ENCODE peak calls at places on chromosomes 3 and 15, in seven cellular contexts. One of them, this sample, is unnamed.

GRCh38 chr3:37050242-37050641 is 56.9 kb downstream of the MLH1 start:
- DNase-seq in heart right ventricle: no peak
- DNase-seq in mesendoderm: no peak
- DNase-seq in transverse colon: no peak
- DNase-seq in IMR-90: no peak
- DNase-seq in foreskin keratinocyte: no peak
- DNase-seq in cardiac muscle cell: peak; percentile 12
- DNase-seq in this sample: no peak

GRCh38 chr3:100029689-100030088 is 84.6 kb downstream of the FILIP1L start:
- DNase-seq in heart right ventricle: no peak
- DNase-seq in mesendoderm: no peak
- DNase-seq in transverse colon: no peak
- DNase-seq in IMR-90: no peak
- DNase-seq in foreskin keratinocyte: no peak
- DNase-seq in cardiac muscle cell: no peak
- DNase-seq in this sample: no peak

GRCh38 chr3:161107311-161107710 is 2.2 kb upstream of the B3GALNT1 start:
- DNase-seq in heart right ventricle: no peak
- DNase-seq in mesendoderm: no peak
- DNase-seq in transverse colon: no peak
- DNase-seq in IMR-90: no peak
- DNase-seq in foreskin keratinocyte: peak; percentile 9
- DNase-seq in cardiac muscle cell: no peak
- DNase-seq in this sample: no peak

GRCh38 chr3:111012388-111013248 is 59.0 kb upstream of the NECTIN3 start:
- DNase-seq in heart right ventricle: no peak
- DNase-seq in mesendoderm: peak; percentile 59
- DNase-seq in transverse colon: no peak
- DNase-seq in IMR-90: no peak
- DNase-seq in foreskin keratinocyte: peak; percentile 37
- DNase-seq in cardiac muscle cell: peak; percentile 25
- DNase-seq in this sample: no peak

GRCh38 chr15:64474846-64475245 is 14.5 kb downstream of the ZNF609 start:
- DNase-seq in heart right ventricle: no peak
- DNase-seq in mesendoderm: no peak
- DNase-seq in transverse colon: no peak
- DNase-seq in IMR-90: no peak
- DNase-seq in foreskin keratinocyte: no peak
- DNase-seq in cardiac muscle cell: no peak
- DNase-seq in this sample: no peak

GRCh38 chr15:89361451-89362202 is 27.0 kb upstream of the POLG start:
- DNase-seq in heart right ventricle: peak; percentile 70
- DNase-seq in mesendoderm: peak; percentile 83
- DNase-seq in transverse colon: peak; percentile 46
- DNase-seq in IMR-90: peak; percentile 52
- DNase-seq in foreskin keratinocyte: no peak
- DNase-seq in cardiac muscle cell: peak; percentile 92
- DNase-seq in this sample: peak; percentile 48

GRCh38 chr15:93479679-93480078 is 390.7 kb upstream of the RGMA start:
- DNase-seq in heart right ventricle: peak; percentile 39
- DNase-seq in mesendoderm: no peak
- DNase-seq in transverse colon: peak; percentile 12
- DNase-seq in IMR-90: no peak
- DNase-seq in foreskin keratinocyte: no peak
- DNase-seq in cardiac muscle cell: no peak
- DNase-seq in this sample: no peak

GRCh38 chr3:9111349-9112265 is 137.8 kb downstream of the SRGAP3 start:
- DNase-seq in heart right ventricle: peak; percentile 23
- DNase-seq in mesendoderm: peak; percentile 48
- DNase-seq in transverse colon: no peak
- DNase-seq in IMR-90: peak; percentile 0
- DNase-seq in foreskin keratinocyte: no peak
- DNase-seq in cardiac muscle cell: no peak
- DNase-seq in this sample: no peak

GRCh38 chr15:89632563-89633430 is 22.5 kb downstream of the KIF7 start:
- DNase-seq in heart right ventricle: no peak
- DNase-seq in mesendoderm: no peak
- DNase-seq in transverse colon: no peak
- DNase-seq in IMR-90: no peak
- DNase-seq in foreskin keratinocyte: no peak
- DNase-seq in cardiac muscle cell: no peak
- DNase-seq in this sample: no peak

GRCh38 chr15:77865106-77865630 is 212.3 kb downstream of the TBC1D2B start:
- DNase-seq in heart right ventricle: no peak
- DNase-seq in mesendoderm: no peak
- DNase-seq in transverse colon: peak; percentile 4
- DNase-seq in IMR-90: no peak
- DNase-seq in foreskin keratinocyte: no peak
- DNase-seq in cardiac muscle cell: no peak
- DNase-seq in this sample: no peak

GRCh38 chr3:59406943-59407342 is 357.1 kb upstream of the CFAP20DC start:
- DNase-seq in heart right ventricle: no peak
- DNase-seq in mesendoderm: no peak
- DNase-seq in transverse colon: no peak
- DNase-seq in IMR-90: no peak
- DNase-seq in foreskin keratinocyte: no peak
- DNase-seq in cardiac muscle cell: no peak
- DNase-seq in this sample: no peak

GRCh38 chr3:127975153-127975552 is 60.1 kb downstream of the KBTBD12 start:
- DNase-seq in heart right ventricle: no peak
- DNase-seq in mesendoderm: no peak
- DNase-seq in transverse colon: no peak
- DNase-seq in IMR-90: no peak
- DNase-seq in foreskin keratinocyte: no peak
- DNase-seq in cardiac muscle cell: no peak
- DNase-seq in this sample: no peak

GRCh38 chr3:33908209-33908851 is 109.9 kb downstream of the PDCD6IP start:
- DNase-seq in heart right ventricle: no peak
- DNase-seq in mesendoderm: no peak
- DNase-seq in transverse colon: no peak
- DNase-seq in IMR-90: no peak
- DNase-seq in foreskin keratinocyte: no peak
- DNase-seq in cardiac muscle cell: peak; percentile 61
- DNase-seq in this sample: no peak

GRCh38 chr15:29091666-29092065 is 178.0 kb downstream of the NSMCE3 start:
- DNase-seq in heart right ventricle: no peak
- DNase-seq in mesendoderm: no peak
- DNase-seq in transverse colon: no peak
- DNase-seq in IMR-90: no peak
- DNase-seq in foreskin keratinocyte: no peak
- DNase-seq in cardiac muscle cell: no peak
- DNase-seq in this sample: no peak

GRCh38 chr15:66404122-66404521 is 17.4 kb downstream of the MAP2K1 start:
- DNase-seq in heart right ventricle: no peak
- DNase-seq in mesendoderm: no peak
- DNase-seq in transverse colon: no peak
- DNase-seq in IMR-90: no peak
- DNase-seq in foreskin keratinocyte: no peak
- DNase-seq in cardiac muscle cell: no peak
- DNase-seq in this sample: no peak

GRCh38 chr15:66403323-66403722 is 16.6 kb downstream of the MAP2K1 start:
- DNase-seq in heart right ventricle: no peak
- DNase-seq in mesendoderm: no peak
- DNase-seq in transverse colon: no peak
- DNase-seq in IMR-90: no peak
- DNase-seq in foreskin keratinocyte: no peak
- DNase-seq in cardiac muscle cell: no peak
- DNase-seq in this sample: no peak

GRCh38 chr15:66405007-66405406 is 18.3 kb downstream of the MAP2K1 start:
- DNase-seq in heart right ventricle: no peak
- DNase-seq in mesendoderm: no peak
- DNase-seq in transverse colon: no peak
- DNase-seq in IMR-90: peak; percentile 13
- DNase-seq in foreskin keratinocyte: no peak
- DNase-seq in cardiac muscle cell: no peak
- DNase-seq in this sample: no peak

GRCh38 chr15:66404532-66404931 is 17.8 kb downstream of the MAP2K1 start:
- DNase-seq in heart right ventricle: no peak
- DNase-seq in mesendoderm: peak; percentile 96
- DNase-seq in transverse colon: no peak
- DNase-seq in IMR-90: no peak
- DNase-seq in foreskin keratinocyte: no peak
- DNase-seq in cardiac muscle cell: peak; percentile 36
- DNase-seq in this sample: no peak

GRCh38 chr15:66405605-66406004 is 18.9 kb downstream of the MAP2K1 start:
- DNase-seq in heart right ventricle: no peak
- DNase-seq in mesendoderm: no peak
- DNase-seq in transverse colon: no peak
- DNase-seq in IMR-90: peak; percentile 59
- DNase-seq in foreskin keratinocyte: no peak
- DNase-seq in cardiac muscle cell: no peak
- DNase-seq in this sample: no peak
- H3K4me1 ChIP-seq in heart right ventricle: peaks cover 9% of the 10 kb centered on the region
- H3K4me1 ChIP-seq in mesendoderm: peaks cover 23% of the 10 kb centered on the region
- H3K4me1 ChIP-seq in transverse colon: peaks cover 6% of the 10 kb centered on the region
- H3K4me1 ChIP-seq in IMR-90: peaks cover 15% of the 10 kb centered on the region
- H3K4me1 ChIP-seq in foreskin keratinocyte: peaks cover 18% of the 10 kb centered on the region
- H3K4me1 ChIP-seq in cardiac muscle cell: peaks cover 52% of the 10 kb centered on the region
- H3K4me1 ChIP-seq in this sample: peaks cover 81% of the 10 kb centered on the region

GRCh38 chr15:101248274-101248673 is 3.6 kb downstream of the CHSY1 start:
- DNase-seq in heart right ventricle: no peak
- DNase-seq in mesendoderm: no peak
- DNase-seq in transverse colon: no peak
- DNase-seq in IMR-90: no peak
- DNase-seq in foreskin keratinocyte: no peak
- DNase-seq in cardiac muscle cell: no peak
- DNase-seq in this sample: no peak
- H3K4me1 ChIP-seq in heart right ventricle: peaks cover 19% of the 10 kb centered on the region
- H3K4me1 ChIP-seq in mesendoderm: peaks cover 3% of the 10 kb centered on the region
- H3K4me1 ChIP-seq in transverse colon: peaks cover 30% of the 10 kb centered on the region
- H3K4me1 ChIP-seq in IMR-90: peaks cover 27% of the 10 kb centered on the region
- H3K4me1 ChIP-seq in foreskin keratinocyte: peaks cover 26% of the 10 kb centered on the region
- H3K4me1 ChIP-seq in cardiac muscle cell: peaks cover 48% of the 10 kb centered on the region
- H3K4me1 ChIP-seq in this sample: peaks cover 57% of the 10 kb centered on the region

DNA sequence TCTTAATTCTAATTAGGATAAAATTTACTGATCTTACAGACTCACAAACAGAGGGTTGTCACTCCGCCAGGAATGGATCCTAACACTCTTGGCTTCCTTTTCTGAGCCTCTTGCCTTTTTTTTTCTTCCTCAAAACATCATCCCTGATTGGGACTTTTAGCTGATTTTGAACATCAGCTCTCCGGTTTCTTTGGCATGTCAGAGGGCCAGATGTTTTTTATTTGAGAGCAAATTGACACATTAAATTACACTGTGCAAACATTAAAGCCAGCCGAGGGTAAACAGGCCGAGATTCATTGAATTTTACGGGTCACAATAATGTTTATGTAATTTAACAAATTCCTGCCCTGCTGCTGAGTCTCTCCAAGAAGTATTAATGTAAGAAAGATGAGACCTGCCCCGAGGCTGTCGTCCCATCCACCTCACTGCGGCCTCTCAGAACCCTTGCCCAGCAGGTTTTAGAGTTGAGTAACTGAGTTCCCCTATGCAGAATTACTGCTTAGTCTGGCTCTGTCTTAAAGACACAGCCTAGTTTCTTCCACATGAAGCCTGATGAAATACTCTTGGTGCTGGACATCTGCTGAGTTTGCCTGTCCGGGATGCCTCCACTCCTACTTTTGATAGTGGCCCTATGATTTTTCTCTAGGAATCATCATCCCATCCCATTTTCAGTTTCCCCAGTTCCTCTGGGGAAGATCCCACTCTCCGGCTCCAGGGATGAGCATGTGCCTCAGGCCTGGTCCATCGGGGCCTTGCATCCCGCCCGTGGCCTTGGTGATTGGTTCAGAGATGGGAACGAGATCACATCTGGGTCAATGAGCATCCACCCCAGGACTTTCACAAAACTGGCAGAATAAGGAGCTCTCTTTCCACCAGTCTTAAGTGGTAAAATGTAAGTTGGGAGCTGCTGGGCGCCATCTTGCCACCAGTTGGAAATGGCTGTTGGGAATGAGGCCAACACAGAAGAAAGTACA is 226.6 kb upstream of the TLE3 start:
- DNase-seq in heart right ventricle: no peak
- DNase-seq in mesendoderm: peak; percentile 56
- DNase-seq in transverse colon: no peak
- DNase-seq in IMR-90: peak; percentile 30
- DNase-seq in foreskin keratinocyte: peak; percentile 72
- DNase-seq in cardiac muscle cell: no peak
- DNase-seq in this sample: no peak
- H3K4me1 ChIP-seq in heart right ventricle: no peaks in the 10 kb centered on the region
- H3K4me1 ChIP-seq in mesendoderm: peaks cover 12% of the 10 kb centered on the region
- H3K4me1 ChIP-seq in transverse colon: peaks cover 39% of the 10 kb centered on the region
- H3K4me1 ChIP-seq in IMR-90: peaks cover 20% of the 10 kb centered on the region
- H3K4me1 ChIP-seq in foreskin keratinocyte: no peaks in the 10 kb centered on the region
- H3K4me1 ChIP-seq in cardiac muscle cell: no peaks in the 10 kb centered on the region
- H3K4me1 ChIP-seq in this sample: no peaks in the 10 kb centered on the region

GRCh38 chr15:79896131-79896633 is 632 bp downstream of the MTHFS start:
- DNase-seq in heart right ventricle: no peak
- DNase-seq in mesendoderm: no peak
- DNase-seq in transverse colon: no peak
- DNase-seq in IMR-90: no peak
- DNase-seq in foreskin keratinocyte: peak; percentile 48
- DNase-seq in cardiac muscle cell: no peak
- DNase-seq in this sample: no peak

GRCh38 chr15:79897701-79898113 is 893 bp upstream of the MTHFS start:
- DNase-seq in heart right ventricle: no peak
- DNase-seq in mesendoderm: no peak
- DNase-seq in transverse colon: no peak
- DNase-seq in IMR-90: no peak
- DNase-seq in foreskin keratinocyte: no peak
- DNase-seq in cardiac muscle cell: no peak
- DNase-seq in this sample: no peak

GRCh38 chr15:79898369-79898768 is 1.6 kb upstream of the MTHFS start:
- DNase-seq in heart right ventricle: no peak
- DNase-seq in mesendoderm: no peak
- DNase-seq in transverse colon: no peak
- DNase-seq in IMR-90: no peak
- DNase-seq in foreskin keratinocyte: no peak
- DNase-seq in cardiac muscle cell: no peak
- DNase-seq in this sample: no peak

GRCh38 chr15:79896634-79897379 is at the start of gene MTHFS:
- DNase-seq in heart right ventricle: peak; percentile 82
- DNase-seq in mesendoderm: peak; percentile 87
- DNase-seq in transverse colon: peak; percentile 87
- DNase-seq in IMR-90: peak; percentile 56
- DNase-seq in foreskin keratinocyte: peak; percentile 68
- DNase-seq in cardiac muscle cell: peak; percentile 76
- DNase-seq in this sample: peak; percentile 77

DNA sequence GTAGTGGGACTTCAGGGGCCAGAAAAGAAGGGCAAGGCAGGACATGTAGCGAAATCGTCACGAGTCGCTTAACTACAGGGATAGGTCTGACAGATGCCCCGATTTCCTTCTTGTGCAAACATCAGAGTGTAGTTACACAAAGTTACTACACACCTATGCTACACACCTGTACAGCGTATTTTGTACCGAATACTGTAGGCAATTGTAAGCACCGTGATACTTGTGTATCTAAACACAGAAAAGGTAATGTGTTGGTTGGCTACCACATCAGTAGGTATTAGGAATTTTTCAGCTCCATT is 515 bp upstream of the MTHFS start:
- DNase-seq in heart right ventricle: no peak
- DNase-seq in mesendoderm: no peak
- DNase-seq in transverse colon: no peak
- DNase-seq in IMR-90: no peak
- DNase-seq in foreskin keratinocyte: peak; percentile 47
- DNase-seq in cardiac muscle cell: no peak
- DNase-seq in this sample: no peak
- H3K4me1 ChIP-seq in heart right ventricle: no peaks in the 10 kb centered on the region
- H3K4me1 ChIP-seq in mesendoderm: no peaks in the 10 kb centered on the region
- H3K4me1 ChIP-seq in transverse colon: peaks cover 10% of the 10 kb centered on the region
- H3K4me1 ChIP-seq in IMR-90: peaks cover 8% of the 10 kb centered on the region
- H3K4me1 ChIP-seq in foreskin keratinocyte: peaks cover 16% of the 10 kb centered on the region
- H3K4me1 ChIP-seq in cardiac muscle cell: peaks cover 15% of the 10 kb centered on the region
- H3K4me1 ChIP-seq in this sample: peaks cover 20% of the 10 kb centered on the region

GRCh38 chr3:184560992-184561328 is 625 bp upstream of the EPHB3 start:
- DNase-seq in heart right ventricle: no peak
- DNase-seq in mesendoderm: no peak
- DNase-seq in transverse colon: no peak
- DNase-seq in IMR-90: no peak
- DNase-seq in foreskin keratinocyte: no peak
- DNase-seq in cardiac muscle cell: no peak
- DNase-seq in this sample: no peak
- H3K4me1 ChIP-seq in heart right ventricle: peaks cover 6% of the 10 kb centered on the region
- H3K4me1 ChIP-seq in mesendoderm: peaks cover 33% of the 10 kb centered on the region
- H3K4me1 ChIP-seq in transverse colon: peaks cover 25% of the 10 kb centered on the region
- H3K4me1 ChIP-seq in IMR-90: peaks cover 17% of the 10 kb centered on the region
- H3K4me1 ChIP-seq in foreskin keratinocyte: peaks cover 11% of the 10 kb centered on the region
- H3K4me1 ChIP-seq in cardiac muscle cell: peaks cover 39% of the 10 kb centered on the region
- H3K4me1 ChIP-seq in this sample: peaks cover 47% of the 10 kb centered on the region

This sample was measured in naive thymus-derived CD4-positive, alpha-beta T cell.